ENCODE peak calls at places on chromosomes 3 and 15, in ten cellular contexts. C is HCT116, U is IMR-90, G is body of pancreas, X is Peyer's patch, K is uterus, F is sigmoid colon, R is HepG2, J is upper lobe of left lung, T is A549. A is an unnamed sample.

GRCh38 chr3:113275876-113276580 is 64.7 kb downstream of the BOC start:
- DNase-seq in X (no peak), R (peak), F (peak), U (peak), C (no peak), T (no peak), J (no peak), K (no peak), G (peak), A (no peak)

GRCh38 chr3:113948015-113948917 is 453 bp downstream of the ZDHHC23 start:
- DNase-seq in X (peak), R (peak), J (peak), G (peak), C (no peak), K (no peak), F (no peak), U (no peak), T (peak), A (no peak)

GRCh38 chr15:30889231-30889630 is 14.5 kb upstream of the FAN1 start:
- DNase-seq in U (no peak), G (no peak), C (no peak), T (no peak), J (no peak), K (no peak), R (no peak), X (no peak), F (no peak), A (no peak)

GRCh38 chr3:56864886-56865527 is 63.3 kb upstream of the ARHGEF3 start:
- DNase-seq in K (no peak), F (no peak), U (no peak), G (no peak), T (no peak), C (no peak), J (no peak), X (no peak), R (no peak), A (no peak)

GRCh38 chr15:41730543-41730942 is 43.7 kb upstream of the MAPKBP1 start:
- DNase-seq in R (no peak), F (no peak), X (no peak), K (no peak), T (no peak), J (no peak), C (no peak), G (no peak), U (no peak), A (no peak)

GRCh38 chr3:64612082-64612860 is 75.5 kb downstream of the ADAMTS9 start:
- DNase-seq in X (no peak), C (no peak), F (peak), J (no peak), T (no peak), G (no peak), K (peak), R (no peak), U (peak), A (no peak)

GRCh38 chr3:71226565-71227281 is 356.8 kb downstream of the FOXP1 start:
- DNase-seq in T (no peak), J (no peak), X (no peak), G (no peak), F (no peak), R (no peak), K (no peak), U (peak), C (no peak), A (no peak)

GRCh38 chr15:59360305-59360704 is 12.4 kb downstream of the MYO1E start:
- DNase-seq in C (no peak), U (no peak), R (no peak), K (no peak), F (no peak), G (no peak), T (no peak), X (no peak), J (no peak), A (no peak)

GRCh38 chr15:66650433-66650832 is 51.6 kb upstream of the SMAD6 start:
- DNase-seq in X (no peak), F (no peak), K (no peak), R (peak), U (no peak), G (no peak), J (peak), C (no peak), T (peak), A (no peak)

GRCh38 chr15:57551717-57552677 is 39.7 kb upstream of the MYZAP start:
- DNase-seq in R (peak), T (peak), X (no peak), C (peak), J (no peak), F (no peak), K (no peak), U (peak), G (peak), A (no peak)
- H3K4me3 ChIP-seq in R (no peak), T (no peak), X (no peak), C (peak), J (no peak), F (no peak), K (no peak), U (no peak), G (no peak), A (no peak)

GRCh38 chr3:194337965-194338753 is 13.0 kb downstream of the CPN2 start:
- DNase-seq in X (no peak), F (no peak), C (no peak), G (no peak), T (no peak), R (no peak), U (peak), J (no peak), K (no peak), A (no peak)

GRCh38 chr3:194339836-194340235 is 11.3 kb downstream of the CPN2 start:
- DNase-seq in G (no peak), F (no peak), C (no peak), R (no peak), T (no peak), U (no peak), X (no peak), J (no peak), K (no peak), A (no peak)

GRCh38 chr3:194340757-194341400 is 10.2 kb downstream of the CPN2 start:
- DNase-seq in K (no peak), R (no peak), X (no peak), G (no peak), C (no peak), U (no peak), F (no peak), J (no peak), T (no peak), A (no peak)

GRCh38 chr3:194336601-194337355 is 14.3 kb downstream of the CPN2 start:
- DNase-seq in R (no peak), K (no peak), G (no peak), J (no peak), X (no peak), F (no peak), C (no peak), U (no peak), T (no peak), A (no peak)

DNA sequence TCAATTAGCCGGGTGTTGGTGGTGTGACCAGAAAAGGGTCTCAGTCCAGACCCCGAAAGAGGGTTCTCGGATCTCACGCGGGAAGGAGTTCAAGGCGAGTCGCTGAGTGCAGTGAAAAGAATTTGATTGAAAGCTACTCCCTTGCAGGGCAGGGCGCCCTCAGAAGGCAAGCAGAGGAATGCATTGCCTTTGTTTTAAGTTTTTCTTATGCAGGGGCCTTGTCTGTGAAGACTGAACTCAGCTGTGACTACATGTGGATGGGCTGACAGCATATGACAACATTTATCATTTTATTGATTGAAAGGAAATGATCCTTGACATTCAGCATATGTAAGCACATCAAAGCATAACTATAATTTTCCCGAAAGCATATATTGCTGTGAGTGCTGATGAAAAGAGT is 11.8 kb downstream of the CPN2 start:
- DNase-seq in T (no peak), C (no peak), K (no peak), X (no peak), F (no peak), R (no peak), U (no peak), G (no peak), J (no peak), A (no peak)
- TF ChIP-seq CTCF in T (no peak), C (peak), K (no peak), X (no peak), F (no peak), R (no peak), U (no peak), G (no peak), J (no peak), A (no peak)

GRCh38 chr3:16140116-16140893 is 34.2 kb upstream of the GALNT15 start:
- DNase-seq in T (no peak), J (no peak), C (no peak), K (no peak), R (no peak), F (peak), U (peak), X (no peak), G (no peak), A (peak)
- TF ChIP-seq POLR2A in T (no peak), J (no peak), C (no peak), K (no peak), R (no peak), F (no peak), U (no peak), X (no peak), G (no peak), A (no peak)

DNA sequence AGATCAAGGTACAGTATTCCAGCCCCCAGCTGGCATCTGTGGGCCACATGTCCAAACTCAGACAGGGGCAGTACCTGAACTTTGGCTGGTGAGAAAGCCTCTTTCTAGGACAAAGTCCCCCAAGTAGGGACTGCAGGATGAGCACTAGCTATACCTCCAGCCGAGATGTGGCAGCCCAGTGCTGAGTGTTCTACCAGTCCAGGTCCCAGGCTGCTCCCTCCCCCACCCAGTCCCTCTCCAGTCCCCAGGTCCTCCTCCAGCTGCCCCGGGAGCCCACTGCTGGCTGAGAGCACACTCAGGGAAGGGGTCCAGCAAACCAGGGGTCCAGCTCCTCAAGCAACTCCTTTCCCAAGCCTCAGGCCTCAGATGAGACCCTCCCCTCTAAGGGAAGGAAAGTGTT is 1.5 kb downstream of the SLC26A6 start:
- DNase-seq in T (no peak), J (no peak), G (no peak), U (no peak), R (no peak), X (no peak), F (no peak), K (no peak), C (no peak), A (no peak)
- H3K4me3 ChIP-seq in T (no peak), J (no peak), G (no peak), U (peak), R (peak), X (no peak), F (no peak), K (no peak), C (peak), A (no peak)

GRCh38 chr15:79004336-79004735 is 59.5 kb upstream of the CTSH start:
- DNase-seq in G (no peak), K (no peak), F (no peak), J (no peak), T (peak), U (peak), X (no peak), C (peak), R (peak), A (no peak)

GRCh38 chr15:79009388-79009787 is 64.5 kb upstream of the CTSH start:
- DNase-seq in X (no peak), F (no peak), R (no peak), J (no peak), C (no peak), T (no peak), U (no peak), G (no peak), K (no peak), A (no peak)

GRCh38 chr15:79008666-79009065 is 63.8 kb upstream of the CTSH start:
- DNase-seq in R (no peak), C (no peak), U (no peak), T (no peak), F (no peak), J (no peak), X (no peak), K (no peak), G (no peak), A (no peak)

GRCh38 chr15:79006071-79006470 is 61.2 kb upstream of the CTSH start:
- DNase-seq in U (no peak), J (peak), T (no peak), R (no peak), C (no peak), F (no peak), G (no peak), X (no peak), K (no peak), A (no peak)

DNA sequence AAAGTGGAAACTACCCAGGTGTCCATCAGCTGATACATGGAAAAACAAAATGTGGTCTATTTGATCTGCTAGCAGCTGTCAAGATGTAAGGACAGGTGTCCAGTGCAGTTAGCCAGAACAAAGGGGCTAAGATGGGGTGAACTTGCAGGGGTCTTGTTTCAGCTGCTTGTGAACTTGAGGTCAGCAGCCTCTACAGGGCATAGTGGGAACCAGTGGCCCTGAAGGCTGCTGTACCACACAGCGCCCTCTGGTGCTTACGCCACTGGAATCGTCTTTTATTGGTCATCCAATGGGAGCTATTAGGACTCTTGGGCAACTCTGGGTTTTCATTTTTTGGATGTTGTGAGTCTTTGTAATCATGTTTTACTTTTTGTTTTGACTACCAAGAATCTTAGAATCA is 62.2 kb upstream of the CTSH start:
- DNase-seq in J (no peak), U (peak), K (no peak), R (peak), T (peak), F (no peak), C (peak), X (peak), G (peak), A (peak)
- TF ChIP-seq CTCF in J (peak), U (peak), K (no peak), R (peak), T (peak), F (no peak), C (peak), X (no peak), G (peak), A (no peak)

GRCh38 chr3:194766845-194767244 is 81.2 kb downstream of the FAM43A start:
- DNase-seq in X (no peak), K (no peak), R (no peak), C (no peak), T (no peak), J (no peak), G (no peak), F (no peak), U (no peak), A (no peak)

GRCh38 chr3:194772241-194773000 is 86.7 kb downstream of the FAM43A start:
- DNase-seq in G (no peak), C (no peak), F (no peak), U (no peak), T (no peak), J (no peak), X (no peak), K (no peak), R (no peak), A (peak)

GRCh38 chr3:194768586-194768985 is 82.9 kb downstream of the FAM43A start:
- DNase-seq in T (no peak), K (no peak), R (no peak), G (no peak), F (no peak), J (peak), C (no peak), X (no peak), U (no peak), A (peak)

GRCh38 chr3:194767430-194768207 is 81.9 kb downstream of the FAM43A start:
- DNase-seq in R (no peak), C (no peak), U (no peak), T (no peak), X (no peak), F (no peak), G (no peak), J (no peak), K (no peak), A (no peak)

DNA sequence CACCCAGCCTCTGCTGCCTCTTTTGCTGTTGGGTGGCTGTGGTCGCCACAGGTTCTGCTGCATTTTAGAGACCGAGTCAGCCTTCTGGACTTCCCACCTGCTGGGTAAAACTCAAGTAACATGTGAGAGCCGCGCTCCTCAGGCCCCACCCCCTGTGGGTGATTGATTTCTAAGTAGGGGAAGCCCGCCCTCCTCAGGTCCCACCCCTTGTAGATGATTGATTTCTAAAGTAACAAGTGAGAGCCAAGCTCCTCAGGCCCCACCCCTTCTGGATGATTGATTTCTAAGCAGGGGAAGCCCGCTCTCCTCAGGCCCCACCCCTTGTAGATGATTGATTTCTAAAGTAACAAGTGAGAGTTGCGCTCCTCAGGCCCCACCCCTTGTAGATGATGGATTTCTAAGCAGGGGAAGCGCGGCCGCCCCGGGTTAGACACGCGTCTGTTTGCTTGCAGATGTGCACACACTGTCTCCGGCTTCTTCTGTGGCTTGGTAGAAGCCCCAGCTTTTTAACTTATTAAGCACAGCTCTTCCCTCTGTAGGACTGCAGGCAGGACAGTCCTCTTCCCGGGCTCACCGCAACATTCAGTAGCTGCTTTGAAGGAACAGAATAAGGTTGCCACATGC is 83.4 kb downstream of the FAM43A start:
- DNase-seq in R (peak), U (peak), X (peak), J (peak), G (peak), C (peak), T (peak), K (peak), F (peak), A (peak)
- TF ChIP-seq POLR2A in R (no peak), U (no peak), X (no peak), J (no peak), G (peak), C (peak), T (peak), K (no peak), F (no peak), A (no peak)

DNA sequence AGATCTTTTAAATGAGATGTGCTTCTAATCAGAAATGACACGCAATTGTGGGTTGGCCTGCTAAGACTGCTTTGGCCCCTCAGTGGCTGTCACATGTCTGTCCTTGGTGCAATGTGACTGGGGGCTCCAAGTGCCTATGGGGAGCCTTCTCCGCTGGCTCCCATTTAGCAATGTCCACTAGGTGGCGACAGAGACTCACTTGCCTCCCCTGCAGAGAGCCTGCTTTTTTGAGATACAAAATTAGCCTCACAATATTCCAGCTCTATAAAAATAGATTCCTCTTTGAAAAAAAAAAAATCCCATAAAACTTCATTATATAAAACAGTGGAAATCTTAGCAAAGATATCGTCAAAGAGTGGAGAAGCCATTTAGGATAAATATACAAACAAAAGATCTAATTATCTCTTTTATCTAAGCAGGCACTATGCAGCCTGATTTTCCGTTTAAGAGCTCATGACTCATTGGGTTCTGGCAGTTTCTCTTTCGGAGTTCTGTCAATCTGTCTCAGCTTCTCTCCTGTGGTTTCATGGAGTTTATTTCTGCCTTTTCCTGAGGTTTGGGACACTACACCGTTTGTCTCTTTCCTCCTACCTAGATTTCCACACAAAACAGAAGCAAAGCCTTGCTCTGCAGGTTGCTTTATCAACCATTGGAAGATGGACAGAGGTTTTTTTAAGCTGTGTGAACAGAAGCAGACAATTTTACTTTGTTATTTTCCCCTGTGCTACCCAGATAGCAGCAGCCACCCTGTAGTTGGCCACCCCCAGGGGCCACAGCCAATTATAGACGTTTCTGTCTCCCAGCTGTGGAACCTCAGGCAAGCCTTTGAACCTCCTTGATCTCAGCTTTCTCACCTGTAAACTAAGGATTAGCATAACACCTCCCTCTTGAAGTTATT is 68.4 kb upstream of the TNFAIP8L3 start:
- DNase-seq in T (peak), G (peak), U (peak), K (peak), C (peak), X (no peak), R (peak), F (peak), J (no peak), A (peak)
- H3K4me3 ChIP-seq in T (peak), G (no peak), U (peak), K (no peak), C (no peak), X (no peak), R (no peak), F (peak), J (no peak), A (no peak)

DNA sequence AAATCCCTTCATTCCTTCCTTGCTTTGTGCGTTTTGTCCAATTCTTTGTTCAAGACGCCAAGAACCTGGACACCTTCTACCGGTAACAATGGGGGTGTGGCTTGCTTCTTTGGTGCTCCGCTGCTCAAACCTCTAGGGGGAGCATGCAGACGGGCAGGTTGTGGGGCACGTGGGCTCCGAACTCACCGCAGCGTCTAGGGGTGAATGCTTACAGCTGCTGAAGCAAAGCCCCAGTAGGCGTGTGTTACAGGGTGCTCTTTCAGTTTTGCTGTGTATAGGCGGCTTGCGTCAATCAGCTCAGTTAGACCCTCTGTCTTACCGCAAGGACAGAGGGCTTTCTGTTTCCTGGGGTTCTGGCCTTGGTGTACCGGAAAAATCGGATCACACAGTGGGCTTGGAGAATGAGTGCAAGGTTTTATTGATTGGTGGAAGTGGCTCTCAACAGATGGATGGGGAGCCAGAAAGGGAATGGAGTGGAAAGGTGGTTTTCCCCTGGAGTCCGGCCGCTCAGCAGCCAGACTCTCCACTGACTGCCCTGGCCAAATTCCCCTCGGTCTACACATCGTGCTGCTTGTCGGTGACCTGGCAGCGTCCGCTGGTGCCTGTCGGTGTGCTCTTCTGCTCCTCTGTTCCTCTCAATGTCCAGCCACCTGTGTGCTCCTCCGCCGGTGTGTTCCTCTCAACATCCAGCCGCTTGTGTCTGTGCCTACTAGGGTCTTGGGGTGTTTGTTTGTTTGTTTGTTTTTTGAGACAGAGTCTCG is 1.2 kb upstream of the LRRC34 start:
- DNase-seq in T (peak), X (peak), R (peak), U (no peak), C (no peak), F (no peak), G (peak), K (no peak), J (no peak), A (no peak)
- TF ChIP-seq CTCF in T (peak), X (peak), R (peak), U (no peak), C (no peak), F (no peak), G (peak), K (no peak), J (peak), A (no peak)

GRCh38 chr3:50350527-50351317 is at the start of the genes CYB561D2 and NPRL2:
- DNase-seq in U (peak), J (peak), R (peak), K (peak), F (peak), G (peak), X (peak), C (peak), T (peak), A (peak)
- TF ChIP-seq POLR2A in U (no peak), J (peak), R (peak), K (peak), F (peak), G (peak), X (peak), C (peak), T (peak), A (no peak)